ENCODE peak calls at places on chromosomes 7 and 10, in nine cellular contexts. R is activated T-helper 1 cell treated with anti-CD3 and anti-CD28 coated beads, Interleukin-2, amount 50 U/mL, for 16 hours; Z is neuronal stem cell; L is fibroblast of lung; D is mesenteric fat pad; O is NCI-H1694; V is naive thymus-derived CD8-positive, alpha-beta T cell; T is activated CD4-positive, alpha-beta T cell treated with anti-CD3 and anti-CD28 coated beads for 24 hours; U is upper lobe of right lung. C is an unnamed sample.

GRCh38 chr10:3066317-3066931 is 924 bp upstream of the PFKP start:
- DNase-seq in L (no peak), O (no peak), V (no peak), D (no peak), Z (no peak), T (no peak), R (no peak), U (no peak), C (no peak)

GRCh38 chr10:11396311-11396960 is 215.0 kb downstream of the USP6NL start:
- DNase-seq in D (peak; percentile 87), T (no peak), L (no peak), U (no peak), R (no peak), Z (no peak), V (no peak), O (no peak), C (no peak)

GRCh38 chr7:484365-485101 is 35.1 kb downstream of the PDGFA start:
- DNase-seq in O (no peak), R (no peak), T (no peak), V (peak; percentile 53), D (peak; percentile 82), L (no peak), U (peak; percentile 54), Z (no peak), C (no peak)

GRCh38 chr10:98030093-98030821 is at the start of gene CRTAC1:
- DNase-seq in R (no peak), U (peak; percentile 92), Z (peak; percentile 91), T (no peak), D (no peak), O (peak; percentile 71), V (no peak), L (peak; percentile 16), C (no peak)

GRCh38 chr10:70492786-70493659 is 14.5 kb downstream of the PALD1 start:
- DNase-seq in R (no peak), U (no peak), O (no peak), V (peak; percentile 42), D (no peak), T (no peak), Z (no peak), L (peak; percentile 82), C (no peak)

GRCh38 chr7:143458263-143458662 is 15.0 kb downstream of the TAS2R60 start:
- DNase-seq in U (no peak), Z (no peak), D (no peak), V (no peak), O (no peak), R (no peak), T (no peak), L (peak; percentile 39), C (peak; percentile 9)

GRCh38 chr7:129252133-129252532 is 27.3 kb downstream of the AHCYL2 start:
- DNase-seq in O (peak; percentile 31), T (no peak), D (no peak), V (no peak), Z (no peak), U (no peak), R (no peak), L (no peak), C (no peak)

GRCh38 chr10:127740596-127740995 is 3.6 kb downstream of the FOXI2 start:
- DNase-seq in O (no peak), U (no peak), T (no peak), L (no peak), Z (no peak), D (no peak), R (no peak), V (no peak), C (no peak)

GRCh38 chr7:13742126-13742525 is 247.3 kb downstream of the ETV1 start:
- DNase-seq in T (no peak), Z (no peak), L (peak; percentile 96), V (no peak), O (no peak), U (no peak), D (no peak), R (no peak), C (peak; percentile 1)